ENCODE peak calls at places on chromosomes 5 and 9, in four cellular contexts. T, M, H and L are unnamed samples.

GRCh38 chr5:172450861-172451695 is 3.2 kb downstream of the SH3PXD2B start:
- DNase-seq in T (peak), H (peak), M (peak), L (no peak)

GRCh38 chr5:76422175-76422574 is 19.1 kb downstream of the IQGAP2 start:
- DNase-seq in M (no peak), H (no peak), T (no peak), L (no peak)

GRCh38 chr5:1007681-1008450 is 736 bp upstream of the NKD2 start:
- DNase-seq in T (peak), H (peak), M (no peak), L (peak)

GRCh38 chr5:133796186-133796585 is 172.2 kb downstream of the C5orf15 start:
- DNase-seq in H (no peak), T (no peak), M (peak), L (no peak)

GRCh38 chr5:15500326-15500958 is 462 bp downstream of the FBXL7 start:
- DNase-seq in H (no peak), T (peak), M (no peak), L (peak)

GRCh38 chr5:43316421-43316820 is 3.2 kb upstream of the HMGCS1 start:
- DNase-seq in T (no peak), M (no peak), H (no peak), L (no peak)

GRCh38 chr5:156379198-156379597 is 52.2 kb downstream of the SGCD start:
- DNase-seq in T (no peak), H (no peak), M (no peak), L (no peak)

GRCh38 chr5:14463629-14464028 is 118.0 kb upstream of the OTULINL start:
- DNase-seq in H (no peak), M (no peak), T (peak), L (no peak)

GRCh38 chr9:111148994-111149759 is 110.9 kb upstream of the LPAR1 start:
- DNase-seq in T (no peak), M (no peak), H (no peak), L (no peak)

GRCh38 chr5:137932800-137933199 is 43.5 kb downstream of the PKD2L2 start:
- DNase-seq in T (no peak), M (no peak), H (no peak), L (no peak)

GRCh38 chr5:66929281-66929680 is 267.3 kb downstream of the CD180 start:
- DNase-seq in T (no peak), M (no peak), H (no peak), L (no peak)

GRCh38 chr9:70874451-70874850 is 247.0 kb downstream of the TRPM3 start:
- DNase-seq in M (no peak), H (no peak), T (no peak), L (no peak)

GRCh38 chr5:10760033-10760975 is 730 bp downstream of the DAP start:
- DNase-seq in H (no peak), T (peak), M (peak), L (peak)

GRCh38 chr9:20526500-20527319 is 95.6 kb downstream of the MLLT3 start:
- DNase-seq in H (no peak), M (no peak), T (no peak), L (no peak)

GRCh38 chr5:138563340-138564118 is 11.7 kb downstream of the HSPA9 start:
- DNase-seq in M (no peak), H (no peak), T (no peak), L (no peak)

GRCh38 chr5:44542470-44542869 is 153.2 kb upstream of the FGF10 start:
- DNase-seq in T (no peak), M (no peak), H (no peak), L (no peak)

GRCh38 chr5:474826-475661 is 32.1 kb downstream of the EXOC3 start:
- DNase-seq in H (peak), T (peak), M (peak), L (no peak)

GRCh38 chr9:89234636-89235035 is 56.0 kb upstream of the SHC3 start:
- DNase-seq in H (peak), T (no peak), M (no peak), L (no peak)

GRCh38 chr5:41764650-41765049 is 105.6 kb downstream of the OXCT1 start:
- DNase-seq in T (no peak), H (no peak), M (no peak), L (no peak)

GRCh38 chr5:132438931-132439330 is 51.6 kb downstream of the IRF1 start:
- DNase-seq in T (peak), H (no peak), M (peak), L (no peak)

GRCh38 chr5:176609724-176610429 is at the start of gene GPRIN1:
- DNase-seq in H (peak), M (peak), T (no peak), L (no peak)

GRCh38 chr5:16457853-16458252 is 7.7 kb downstream of the ZNF622 start:
- DNase-seq in T (no peak), H (no peak), M (no peak), L (no peak)